ENCODE peak calls at places on chromosome 4, in five cellular contexts. V is Calu3, L is hepatocyte, T is lower lobe of right lung, B is neuronal stem cell. W is an unnamed sample.

GRCh38 chr4:179095585-179096228 is 1653.5 kb upstream of the AGA start:
- DNase-seq in B (peak; percentile 70), L (peak; percentile 68), T (no peak), V (peak; percentile 8), W (no peak)

GRCh38 chr4:54093609-54094240 is 6.2 kb upstream of the GSX2 start:
- DNase-seq in B (no peak), L (no peak), T (no peak), V (no peak), W (no peak)

GRCh38 chr4:137083571-137083970 is 448.7 kb downstream of the PCDH18 start:
- DNase-seq in L (no peak), T (no peak), B (no peak), V (no peak), W (no peak)

GRCh38 chr4:8370835-8371234 is 69.7 kb downstream of the ACOX3 start:
- DNase-seq in L (no peak), T (peak; percentile 33), B (no peak), V (no peak), W (no peak)

GRCh38 chr4:56618734-56619133 is 62.4 kb downstream of the HOPX start:
- DNase-seq in V (no peak), T (no peak), B (no peak), L (no peak), W (no peak)

GRCh38 chr4:118398226-118399090 is 45.7 kb upstream of the PRSS12 start:
- DNase-seq in T (no peak), L (no peak), V (no peak), B (no peak), W (peak; percentile 64)

GRCh38 chr4:139844459-139845036 is 178.9 kb downstream of the MGST2 start:
- DNase-seq in B (no peak), V (no peak), L (no peak), T (no peak), W (no peak)

GRCh38 chr4:121510260-121510942 is 129.6 kb upstream of the QRFPR start:
- DNase-seq in B (no peak), T (no peak), V (no peak), L (no peak), W (no peak)

GRCh38 chr4:122117743-122118142 is 34.4 kb upstream of the BLTP1 start:
- DNase-seq in L (no peak), T (no peak), B (no peak), V (no peak), W (no peak)

GRCh38 chr4:76614589-76614988 is 179.6 kb downstream of the SHROOM3 start:
- DNase-seq in B (no peak), L (no peak), T (no peak), V (no peak), W (no peak)

W was measured in trophoblast cell.